ENCODE peak calls at places on chromosomes 5 and 9, in eight cellular contexts. One of them, this sample, is unnamed.

GRCh38 chr5:151684690-151685361 is 1.9 kb downstream of the SPARC start:
- DNase-seq in mesendoderm: peak; percentile 99
- DNase-seq in ovary: peak; percentile 74
- DNase-seq in cardiac muscle cell: peak; percentile 96
- DNase-seq in CD8-positive, alpha-beta T cell: no peak
- DNase-seq in colonic mucosa: peak; percentile 34
- DNase-seq in suprapubic skin: peak; percentile 80
- DNase-seq in fibroblast of lung: peak; percentile 96
- DNase-seq in this sample: no peak

GRCh38 chr5:36060516-36060885 is 6.2 kb downstream of the UGT3A2 start:
- DNase-seq in mesendoderm: peak; percentile 34
- DNase-seq in ovary: no peak
- DNase-seq in cardiac muscle cell: no peak
- DNase-seq in CD8-positive, alpha-beta T cell: no peak
- DNase-seq in colonic mucosa: no peak
- DNase-seq in suprapubic skin: no peak
- DNase-seq in fibroblast of lung: no peak
- DNase-seq in this sample: no peak

GRCh38 chr5:133801955-133802751 is 166.3 kb downstream of the C5orf15 start:
- DNase-seq in mesendoderm: no peak
- DNase-seq in ovary: no peak
- DNase-seq in cardiac muscle cell: peak; percentile 47
- DNase-seq in CD8-positive, alpha-beta T cell: no peak
- DNase-seq in colonic mucosa: no peak
- DNase-seq in suprapubic skin: no peak
- DNase-seq in fibroblast of lung: peak; percentile 57
- DNase-seq in this sample: peak; percentile 47

GRCh38 chr5:38468202-38468656 is 88.2 kb downstream of the LIFR start:
- DNase-seq in mesendoderm: no peak
- DNase-seq in ovary: no peak
- DNase-seq in cardiac muscle cell: peak; percentile 90
- DNase-seq in CD8-positive, alpha-beta T cell: no peak
- DNase-seq in colonic mucosa: no peak
- DNase-seq in suprapubic skin: peak; percentile 76
- DNase-seq in fibroblast of lung: peak; percentile 98
- DNase-seq in this sample: no peak

GRCh38 chr9:130498298-130498917 is 53.6 kb downstream of the ASS1 start:
- DNase-seq in mesendoderm: peak; percentile 29
- DNase-seq in ovary: no peak
- DNase-seq in cardiac muscle cell: no peak
- DNase-seq in CD8-positive, alpha-beta T cell: no peak
- DNase-seq in colonic mucosa: no peak
- DNase-seq in suprapubic skin: no peak
- DNase-seq in fibroblast of lung: no peak
- DNase-seq in this sample: no peak

GRCh38 chr9:89178162-89179120 is at the start of gene SHC3:
- DNase-seq in mesendoderm: peak; percentile 77
- DNase-seq in ovary: no peak
- DNase-seq in cardiac muscle cell: peak; percentile 58
- DNase-seq in CD8-positive, alpha-beta T cell: no peak
- DNase-seq in colonic mucosa: no peak
- DNase-seq in suprapubic skin: no peak
- DNase-seq in fibroblast of lung: peak; percentile 81
- DNase-seq in this sample: peak; percentile 68

GRCh38 chr5:144142030-144142825 is 28.2 kb downstream of the YIPF5 start:
- DNase-seq in mesendoderm: peak; percentile 73
- DNase-seq in ovary: no peak
- DNase-seq in cardiac muscle cell: peak; percentile 65
- DNase-seq in CD8-positive, alpha-beta T cell: no peak
- DNase-seq in colonic mucosa: no peak
- DNase-seq in suprapubic skin: no peak
- DNase-seq in fibroblast of lung: peak; percentile 56
- DNase-seq in this sample: no peak

GRCh38 chr5:112636288-112636731 is 101.4 kb upstream of the APC start:
- DNase-seq in mesendoderm: no peak
- DNase-seq in ovary: no peak
- DNase-seq in cardiac muscle cell: no peak
- DNase-seq in CD8-positive, alpha-beta T cell: no peak
- DNase-seq in colonic mucosa: no peak
- DNase-seq in suprapubic skin: no peak
- DNase-seq in fibroblast of lung: no peak
- DNase-seq in this sample: peak; percentile 13

GRCh38 chr9:720239-720881 is 121.1 kb upstream of the DMRT1 start:
- DNase-seq in mesendoderm: peak; percentile 72
- DNase-seq in ovary: no peak
- DNase-seq in cardiac muscle cell: no peak
- DNase-seq in CD8-positive, alpha-beta T cell: no peak
- DNase-seq in colonic mucosa: no peak
- DNase-seq in suprapubic skin: no peak
- DNase-seq in fibroblast of lung: no peak
- DNase-seq in this sample: no peak

GRCh38 chr5:131260895-131261294 is 3.0 kb upstream of the CDC42SE2 start:
- DNase-seq in mesendoderm: no peak
- DNase-seq in ovary: no peak
- DNase-seq in cardiac muscle cell: no peak
- DNase-seq in CD8-positive, alpha-beta T cell: no peak
- DNase-seq in colonic mucosa: no peak
- DNase-seq in suprapubic skin: no peak
- DNase-seq in fibroblast of lung: no peak
- DNase-seq in this sample: no peak

GRCh38 chr5:126384985-126385384 is 38.2 kb upstream of the GRAMD2B start:
- DNase-seq in mesendoderm: no peak
- DNase-seq in ovary: no peak
- DNase-seq in cardiac muscle cell: peak; percentile 82
- DNase-seq in CD8-positive, alpha-beta T cell: no peak
- DNase-seq in colonic mucosa: no peak
- DNase-seq in suprapubic skin: no peak
- DNase-seq in fibroblast of lung: peak; percentile 95
- DNase-seq in this sample: no peak

GRCh38 chr9:91443321-91443993 is 19.8 kb upstream of the NFIL3 start:
- DNase-seq in mesendoderm: no peak
- DNase-seq in ovary: no peak
- DNase-seq in cardiac muscle cell: no peak
- DNase-seq in CD8-positive, alpha-beta T cell: no peak
- DNase-seq in colonic mucosa: no peak
- DNase-seq in suprapubic skin: no peak
- DNase-seq in fibroblast of lung: no peak
- DNase-seq in this sample: no peak

GRCh38 chr5:85268194-85268593 is 883.5 kb upstream of the EDIL3 start:
- DNase-seq in mesendoderm: no peak
- DNase-seq in ovary: no peak
- DNase-seq in cardiac muscle cell: no peak
- DNase-seq in CD8-positive, alpha-beta T cell: no peak
- DNase-seq in colonic mucosa: no peak
- DNase-seq in suprapubic skin: no peak
- DNase-seq in fibroblast of lung: no peak
- DNase-seq in this sample: no peak

GRCh38 chr5:6305821-6306220 is 72.5 kb downstream of the MED10 start:
- DNase-seq in mesendoderm: no peak
- DNase-seq in ovary: no peak
- DNase-seq in cardiac muscle cell: no peak
- DNase-seq in CD8-positive, alpha-beta T cell: no peak
- DNase-seq in colonic mucosa: no peak
- DNase-seq in suprapubic skin: no peak
- DNase-seq in fibroblast of lung: no peak
- DNase-seq in this sample: no peak

GRCh38 chr9:16060457-16061129 is 507.8 kb downstream of the CCDC171 start:
- DNase-seq in mesendoderm: no peak
- DNase-seq in ovary: no peak
- DNase-seq in cardiac muscle cell: no peak
- DNase-seq in CD8-positive, alpha-beta T cell: no peak
- DNase-seq in colonic mucosa: no peak
- DNase-seq in suprapubic skin: no peak
- DNase-seq in fibroblast of lung: no peak
- DNase-seq in this sample: no peak

GRCh38 chr5:40831346-40832210 is 3.4 kb downstream of the RPL37 start:
- DNase-seq in mesendoderm: no peak
- DNase-seq in ovary: no peak
- DNase-seq in cardiac muscle cell: no peak
- DNase-seq in CD8-positive, alpha-beta T cell: no peak
- DNase-seq in colonic mucosa: no peak
- DNase-seq in suprapubic skin: no peak
- DNase-seq in fibroblast of lung: peak; percentile 38
- DNase-seq in this sample: no peak

GRCh38 chr5:2293906-2294305 is 411.2 kb upstream of the IRX4 start:
- DNase-seq in mesendoderm: no peak
- DNase-seq in ovary: no peak
- DNase-seq in cardiac muscle cell: no peak
- DNase-seq in CD8-positive, alpha-beta T cell: no peak
- DNase-seq in colonic mucosa: no peak
- DNase-seq in suprapubic skin: no peak
- DNase-seq in fibroblast of lung: no peak
- DNase-seq in this sample: no peak

GRCh38 chr9:107138261-107138992 is 144.7 kb upstream of the RAD23B start:
- DNase-seq in mesendoderm: no peak
- DNase-seq in ovary: no peak
- DNase-seq in cardiac muscle cell: peak; percentile 36
- DNase-seq in CD8-positive, alpha-beta T cell: no peak
- DNase-seq in colonic mucosa: no peak
- DNase-seq in suprapubic skin: no peak
- DNase-seq in fibroblast of lung: peak; percentile 28
- DNase-seq in this sample: no peak

GRCh38 chr5:144040615-144041394 is 129.7 kb downstream of the YIPF5 start:
- DNase-seq in mesendoderm: peak; percentile 42
- DNase-seq in ovary: no peak
- DNase-seq in cardiac muscle cell: peak; percentile 6
- DNase-seq in CD8-positive, alpha-beta T cell: no peak
- DNase-seq in colonic mucosa: no peak
- DNase-seq in suprapubic skin: no peak
- DNase-seq in fibroblast of lung: no peak
- DNase-seq in this sample: no peak

GRCh38 chr9:38117646-38118045 is 48.6 kb upstream of the SHB start:
- DNase-seq in mesendoderm: no peak
- DNase-seq in ovary: no peak
- DNase-seq in cardiac muscle cell: no peak
- DNase-seq in CD8-positive, alpha-beta T cell: no peak
- DNase-seq in colonic mucosa: no peak
- DNase-seq in suprapubic skin: no peak
- DNase-seq in fibroblast of lung: no peak
- DNase-seq in this sample: no peak

GRCh38 chr9:14908221-14909206 is 1.7 kb downstream of the FREM1 start:
- DNase-seq in mesendoderm: peak; percentile 54
- DNase-seq in ovary: no peak
- DNase-seq in cardiac muscle cell: no peak
- DNase-seq in CD8-positive, alpha-beta T cell: no peak
- DNase-seq in colonic mucosa: no peak
- DNase-seq in suprapubic skin: no peak
- DNase-seq in fibroblast of lung: no peak
- DNase-seq in this sample: peak; percentile 81

GRCh38 chr5:115414406-115415142 is 118.1 kb upstream of the CCDC112 start:
- DNase-seq in mesendoderm: no peak
- DNase-seq in ovary: no peak
- DNase-seq in cardiac muscle cell: peak; percentile 86
- DNase-seq in CD8-positive, alpha-beta T cell: no peak
- DNase-seq in colonic mucosa: no peak
- DNase-seq in suprapubic skin: no peak
- DNase-seq in fibroblast of lung: peak; percentile 94
- DNase-seq in this sample: no peak

DNA sequence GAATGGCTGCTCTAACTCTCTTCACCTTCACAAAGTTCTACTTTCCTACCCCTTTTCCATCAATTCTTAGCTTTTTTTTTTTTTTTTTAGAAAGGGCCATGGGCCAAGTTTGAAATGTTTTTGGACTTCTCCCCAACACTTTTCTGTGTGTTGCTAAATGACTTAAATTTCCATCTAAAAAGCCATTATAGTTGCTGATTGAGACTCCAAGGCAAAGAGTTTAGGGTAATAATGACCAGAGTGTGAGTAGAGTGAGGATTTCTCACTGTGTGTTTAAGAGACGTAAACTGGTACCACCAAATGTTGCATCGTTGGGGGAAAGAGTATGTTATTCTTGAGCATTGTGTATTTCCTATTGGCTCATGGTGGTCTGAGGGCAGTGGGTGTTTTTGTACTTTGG is 24.4 kb downstream of the TNC start:
- DNase-seq in mesendoderm: no peak
- DNase-seq in ovary: no peak
- DNase-seq in cardiac muscle cell: no peak
- DNase-seq in CD8-positive, alpha-beta T cell: no peak
- DNase-seq in colonic mucosa: no peak
- DNase-seq in suprapubic skin: no peak
- DNase-seq in fibroblast of lung: no peak
- DNase-seq in this sample: no peak
- H3K4me1 ChIP-seq in mesendoderm: no peaks in the 10 kb centered on the region
- H3K4me1 ChIP-seq in ovary: no peaks in the 10 kb centered on the region
- H3K4me1 ChIP-seq in cardiac muscle cell: peaks cover 10% of the 10 kb centered on the region
- H3K4me1 ChIP-seq in CD8-positive, alpha-beta T cell: no peaks in the 10 kb centered on the region
- H3K4me1 ChIP-seq in colonic mucosa: no peaks in the 10 kb centered on the region
- H3K4me1 ChIP-seq in suprapubic skin: no peaks in the 10 kb centered on the region
- H3K4me1 ChIP-seq in fibroblast of lung: peaks cover 2% of the 10 kb centered on the region
- H3K4me1 ChIP-seq in this sample: no peaks in the 10 kb centered on the region

DNA sequence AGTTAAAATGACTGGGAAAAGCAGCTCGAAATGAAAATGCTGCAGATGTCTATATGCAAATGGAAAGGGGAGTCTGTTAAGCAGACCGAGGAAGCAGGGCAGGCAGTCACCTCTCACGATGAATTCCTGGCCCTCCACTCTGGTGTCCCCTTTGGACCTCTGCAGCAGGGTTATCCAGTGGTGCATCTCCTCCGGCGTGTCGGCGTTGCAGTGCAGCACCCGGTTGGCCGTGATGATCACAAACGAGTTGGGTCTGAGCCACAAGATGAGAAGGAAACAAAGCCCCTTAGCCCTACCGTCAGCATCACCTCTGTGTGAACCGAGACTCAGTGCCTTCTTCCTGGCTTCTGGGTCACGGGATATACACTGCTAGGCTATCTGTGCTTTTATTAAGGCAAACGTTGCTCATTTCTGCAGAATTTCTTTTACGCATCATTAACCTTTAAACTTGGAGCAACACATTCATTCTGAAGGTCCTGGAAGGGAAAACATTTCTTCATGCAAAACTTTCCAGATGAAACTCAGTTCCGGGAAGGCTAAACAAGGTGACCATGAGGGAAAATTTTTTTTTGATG is 65.1 kb upstream of the RETREG1 start:
- DNase-seq in mesendoderm: no peak
- DNase-seq in ovary: no peak
- DNase-seq in cardiac muscle cell: no peak
- DNase-seq in CD8-positive, alpha-beta T cell: no peak
- DNase-seq in colonic mucosa: no peak
- DNase-seq in suprapubic skin: no peak
- DNase-seq in fibroblast of lung: no peak
- DNase-seq in this sample: no peak
- H3K36me3 ChIP-seq in mesendoderm: peaks cover 3% of the 10 kb centered on the region
- H3K36me3 ChIP-seq in ovary: no peaks in the 10 kb centered on the region
- H3K36me3 ChIP-seq in cardiac muscle cell: peaks cover 12% of the 10 kb centered on the region
- H3K36me3 ChIP-seq in CD8-positive, alpha-beta T cell: no peaks in the 10 kb centered on the region
- H3K36me3 ChIP-seq in colonic mucosa: peaks cover 4% of the 10 kb centered on the region
- H3K36me3 ChIP-seq in suprapubic skin: peaks cover 71% of the 10 kb centered on the region
- H3K36me3 ChIP-seq in fibroblast of lung: peaks cover 17% of the 10 kb centered on the region
- H3K36me3 ChIP-seq in this sample: peaks cover 12% of the 10 kb centered on the region

GRCh38 chr9:111038336-111039202 is at the start of gene LPAR1:
- DNase-seq in mesendoderm: peak; percentile 78
- DNase-seq in ovary: peak; percentile 68
- DNase-seq in cardiac muscle cell: peak; percentile 72
- DNase-seq in CD8-positive, alpha-beta T cell: no peak
- DNase-seq in colonic mucosa: peak; percentile 79
- DNase-seq in suprapubic skin: peak; percentile 88
- DNase-seq in fibroblast of lung: peak; percentile 65
- DNase-seq in this sample: peak; percentile 44
- H3K4me3 ChIP-seq in mesendoderm: peak within 1 kb of the TSS; percentile 51
- H3K4me3 ChIP-seq in ovary: peak within 1 kb of the TSS; percentile 57
- H3K4me3 ChIP-seq in cardiac muscle cell: peak within 1 kb of the TSS; percentile 55
- H3K4me3 ChIP-seq in CD8-positive, alpha-beta T cell: no peak within 1 kb of the TSS
- H3K4me3 ChIP-seq in colonic mucosa: peak within 1 kb of the TSS; percentile 71
- H3K4me3 ChIP-seq in suprapubic skin: peak within 1 kb of the TSS; percentile 80
- H3K4me3 ChIP-seq in fibroblast of lung: peak within 1 kb of the TSS; percentile 94
- H3K4me3 ChIP-seq in this sample: peak within 1 kb of the TSS; percentile 74

GRCh38 chr5:33046091-33046490 is 335.0 kb downstream of the NPR3 start:
- DNase-seq in mesendoderm: no peak
- DNase-seq in ovary: no peak
- DNase-seq in cardiac muscle cell: no peak
- DNase-seq in CD8-positive, alpha-beta T cell: no peak
- DNase-seq in colonic mucosa: no peak
- DNase-seq in suprapubic skin: no peak
- DNase-seq in fibroblast of lung: peak; percentile 54
- DNase-seq in this sample: no peak
- H3K4me1 ChIP-seq in mesendoderm: no peaks in the 10 kb centered on the region
- H3K4me1 ChIP-seq in ovary: no peaks in the 10 kb centered on the region
- H3K4me1 ChIP-seq in cardiac muscle cell: no peaks in the 10 kb centered on the region
- H3K4me1 ChIP-seq in CD8-positive, alpha-beta T cell: no peaks in the 10 kb centered on the region
- H3K4me1 ChIP-seq in colonic mucosa: no peaks in the 10 kb centered on the region
- H3K4me1 ChIP-seq in suprapubic skin: no peaks in the 10 kb centered on the region
- H3K4me1 ChIP-seq in fibroblast of lung: peaks cover 14% of the 10 kb centered on the region
- H3K4me1 ChIP-seq in this sample: no peaks in the 10 kb centered on the region